ENCODE peak calls at places on chromosome 1, in seven cellular contexts. L is astrocyte of the spinal cord, B is type B pancreatic cell, T is progenitor cell of endocrine pancreas, J is cardiac muscle cell, M is heart right ventricle, Y is H9. U is an unnamed sample.
A peak's percentile ranks its signal among the peaks of the same experiment; 100 is the strongest.

GRCh38 chr1:36783475-36783874 is 250.8 kb downstream of the GRIK3 start:
- DNase-seq in J (no peak), L (no peak), T (no peak), B (no peak), Y (no peak), M (no peak), U (no peak)

GRCh38 chr1:162822391-162823200 is 32.1 kb downstream of the HSD17B7 start:
- DNase-seq in L (no peak), T (peak; percentile 11), Y (peak; percentile 85), J (peak; percentile 39), B (no peak), M (peak; percentile 14), U (peak; percentile 49)

GRCh38 chr1:240575976-240576666 is 35.8 kb downstream of the GREM2 start:
- DNase-seq in T (no peak), J (no peak), M (no peak), B (no peak), L (peak; percentile 51), Y (no peak), U (no peak)

GRCh38 chr1:222592171-222592570 is 2.4 kb upstream of the TAF1A start:
- DNase-seq in Y (no peak), M (no peak), B (no peak), L (no peak), J (no peak), T (no peak), U (no peak)

GRCh38 chr1:83500987-83501591 is 497.8 kb downstream of the TTLL7 start:
- DNase-seq in T (no peak), J (no peak), L (no peak), M (no peak), Y (no peak), B (no peak), U (no peak)

GRCh38 chr1:43947890-43948437 is 1.2 kb downstream of the IPO13 start:
- DNase-seq in T (no peak), M (no peak), L (no peak), J (no peak), Y (no peak), B (no peak), U (no peak)

GRCh38 chr1:200198247-200198646 is 170.7 kb downstream of the NR5A2 start:
- DNase-seq in B (no peak), J (no peak), M (no peak), L (no peak), Y (no peak), T (no peak), U (no peak)

GRCh38 chr1:204108312-204109141 is 35.6 kb downstream of the SOX13 start:
- DNase-seq in M (no peak), Y (peak; percentile 79), L (no peak), J (no peak), T (no peak), B (no peak), U (peak; percentile 30)

GRCh38 chr1:61323681-61324328 is 241.4 kb downstream of the NFIA start:
- DNase-seq in J (no peak), B (no peak), M (no peak), L (no peak), Y (no peak), T (no peak), U (no peak)

GRCh38 chr1:147665521-147665920 is 4.8 kb downstream of the ACP6 start:
- DNase-seq in T (no peak), B (no peak), L (no peak), J (no peak), Y (no peak), M (no peak), U (no peak)

GRCh38 chr1:1583667-1584010 is 9.0 kb upstream of the SSU72 start:
- DNase-seq in T (no peak), J (no peak), M (no peak), Y (no peak), L (no peak), B (no peak), U (no peak)

GRCh38 chr1:117049857-117050256 is 10.3 kb upstream of the TTF2 start:
- DNase-seq in M (no peak), T (no peak), Y (no peak), J (no peak), L (no peak), B (no peak), U (no peak)

GRCh38 chr1:168879906-168880734 is 151.1 kb upstream of the DPT start:
- DNase-seq in J (peak; percentile 11), B (no peak), Y (no peak), M (peak; percentile 12), T (no peak), L (no peak), U (no peak)

GRCh38 chr1:29502901-29503300 is 266.6 kb downstream of the PTPRU start:
- DNase-seq in B (no peak), L (no peak), J (no peak), T (no peak), M (no peak), Y (peak; percentile 24), U (no peak)

GRCh38 chr1:206955476-206956312 is 9.4 kb upstream of the PIGR start:
- DNase-seq in M (no peak), L (no peak), J (peak; percentile 33), Y (no peak), T (no peak), B (no peak), U (no peak)

DNA sequence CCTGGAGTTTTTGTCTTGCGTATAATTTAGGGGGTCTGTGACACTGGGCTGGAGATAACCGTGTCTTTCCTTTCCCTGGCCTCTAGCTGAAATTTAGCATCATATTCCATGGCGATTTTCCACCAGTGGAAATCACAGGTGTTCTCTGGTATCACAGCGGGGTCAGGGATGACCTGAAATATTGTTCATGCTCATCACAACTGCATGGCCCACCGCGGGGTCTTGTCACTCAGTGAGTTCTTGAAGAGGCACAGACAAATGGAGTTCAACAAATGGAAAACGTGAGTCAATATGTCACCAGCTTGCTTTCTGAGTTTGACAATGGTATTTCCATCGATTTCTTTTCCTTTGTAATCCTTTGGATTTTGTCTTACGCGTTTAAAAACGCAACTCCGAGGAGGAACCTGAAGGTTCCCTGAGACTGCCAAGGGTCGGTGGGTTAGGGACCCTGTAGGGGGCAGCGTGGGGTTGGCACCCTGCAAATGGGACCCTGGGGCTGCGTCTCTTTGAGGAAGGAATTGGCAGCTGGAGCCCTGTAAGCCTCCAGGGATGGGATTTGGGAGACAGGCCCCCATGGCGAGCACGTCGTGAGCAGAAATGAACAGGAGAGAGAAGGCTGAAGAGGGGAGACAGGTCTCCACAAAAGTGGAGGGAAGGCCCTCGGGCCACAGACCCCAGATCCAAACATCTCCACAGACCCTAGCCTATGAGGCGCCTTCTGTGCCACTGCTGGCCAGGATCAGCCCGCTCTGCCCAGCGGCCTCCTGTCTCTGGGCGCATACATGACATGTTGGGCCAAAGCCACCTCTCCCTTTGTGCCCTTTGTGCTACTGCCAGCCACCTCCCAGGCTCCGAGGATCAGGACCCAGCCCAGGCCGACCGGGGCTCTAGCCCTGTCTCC is 32.1 kb upstream of the RUNX3 start:
- DNase-seq in T (no peak), M (no peak), L (no peak), B (no peak), J (peak; percentile 21), Y (no peak), U (peak; percentile 35)
- TF ChIP-seq CTCF in T (peak; percentile 40), M (no peak), L (peak; percentile 2), B (peak; percentile 46), J (no peak), Y (peak; percentile 67), U (peak; percentile 32)

DNA sequence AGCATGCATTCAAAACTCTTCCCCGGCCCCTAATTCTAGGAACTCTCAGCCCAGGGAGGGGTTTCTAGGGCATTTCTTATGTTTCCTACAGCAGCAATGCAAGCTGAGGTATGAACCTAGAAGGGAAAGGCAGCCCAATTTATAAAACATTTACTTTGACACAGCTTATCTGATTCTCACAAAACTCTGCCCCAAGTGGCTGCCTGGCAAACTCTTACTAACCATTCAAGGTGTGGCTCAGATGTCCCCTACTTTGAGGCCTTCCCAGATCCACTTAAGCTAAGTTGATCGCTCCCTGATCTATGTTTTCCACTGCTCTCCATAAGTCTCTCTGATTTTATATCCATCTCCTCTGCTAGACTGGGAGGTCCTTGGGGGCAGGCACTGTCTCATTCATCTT is 35.4 kb downstream of the AK2 start:
- DNase-seq in T (no peak), Y (no peak), J (no peak), M (no peak), B (no peak), L (no peak), U (no peak)
- TF ChIP-seq CTCF in T (peak; percentile 27), Y (peak; percentile 56), J (peak; percentile 12), M (no peak), B (peak; percentile 36), L (peak; percentile 32), U (peak; percentile 10)

GRCh38 chr1:227901239-227901905 is 46.4 kb downstream of the WNT9A start:
- DNase-seq in Y (peak; percentile 17), J (no peak), B (no peak), M (peak; percentile 4), T (no peak), L (no peak), U (peak; percentile 2)

GRCh38 chr1:227903061-227903521 is 44.6 kb downstream of the WNT9A start:
- DNase-seq in Y (no peak), J (no peak), M (peak; percentile 3), B (no peak), L (no peak), T (no peak), U (no peak)

GRCh38 chr1:227900571-227901051 is 47.1 kb downstream of the WNT9A start:
- DNase-seq in L (no peak), B (no peak), J (no peak), T (no peak), Y (peak; percentile 20), M (no peak), U (peak; percentile 1)

GRCh38 chr1:227902641-227902990 is 45.1 kb downstream of the WNT9A start:
- DNase-seq in B (no peak), M (peak; percentile 3), T (no peak), J (no peak), Y (no peak), L (no peak), U (no peak)

DNA sequence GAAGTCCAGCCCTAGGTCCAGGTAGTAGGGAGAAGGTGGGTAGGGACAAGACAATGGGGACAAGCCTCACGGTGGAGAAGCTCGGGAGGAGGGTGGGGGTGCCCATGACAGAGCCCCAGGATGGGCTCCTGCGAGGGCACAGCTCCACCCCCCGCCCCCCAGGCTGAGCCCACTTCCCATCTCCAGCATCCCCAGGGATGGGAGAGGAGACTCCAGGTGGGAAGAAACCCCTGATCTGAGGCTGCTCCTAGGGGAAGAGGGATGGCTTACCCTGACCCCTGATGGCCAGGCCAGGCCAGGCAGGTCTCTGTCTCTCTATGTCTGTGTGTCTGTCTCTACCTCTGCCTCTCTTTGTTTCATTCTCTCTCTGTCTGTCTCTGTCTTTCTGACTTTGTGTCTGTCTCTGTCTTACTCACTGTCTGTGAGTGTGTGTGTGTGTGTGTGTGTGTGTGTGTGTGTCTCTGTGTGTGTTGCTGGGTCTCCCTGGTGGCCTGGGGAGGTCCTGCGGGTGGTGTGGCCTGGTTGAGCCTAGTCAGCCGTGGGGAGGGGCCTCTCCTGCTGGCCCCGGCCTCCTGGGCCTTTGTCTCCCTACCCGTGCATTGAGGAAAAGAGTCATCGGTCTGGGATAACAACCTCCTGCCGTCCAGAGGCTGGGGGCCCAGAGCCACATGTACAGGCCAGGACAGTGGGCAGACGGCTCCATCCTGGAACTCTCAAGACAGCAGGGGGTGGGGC is 45.7 kb downstream of the WNT9A start:
- DNase-seq in T (no peak), J (no peak), Y (no peak), L (peak; percentile 45), B (no peak), M (peak; percentile 5), U (no peak)
- TF ChIP-seq CTCF in T (no peak), J (peak; percentile 15), Y (peak; percentile 44), L (peak; percentile 13), B (no peak), M (no peak), U (no peak)

GRCh38 chr1:220356981-220357850 is 85.0 kb upstream of the RAB3GAP2 start:
- DNase-seq in L (no peak), T (no peak), Y (no peak), J (no peak), M (no peak), B (no peak), U (no peak)

GRCh38 chr1:220347654-220348175 is 75.5 kb upstream of the RAB3GAP2 start:
- DNase-seq in B (no peak), J (no peak), M (no peak), L (no peak), Y (no peak), T (no peak), U (no peak)

GRCh38 chr1:220353229-220354012 is 81.2 kb upstream of the RAB3GAP2 start:
- DNase-seq in B (no peak), M (no peak), L (no peak), J (no peak), T (no peak), Y (peak; percentile 64), U (no peak)
- TF ChIP-seq CTCF in B (peak; percentile 45), M (no peak), L (no peak), J (no peak), T (no peak), Y (peak; percentile 56), U (no peak)